ENCODE peak calls at places on chromosome 1, in ten cellular contexts. M is cerebellar cortex; D is posterior vena cava; Y is CD8-positive, alpha-beta memory T cell; U is putamen; I is GM13977; B is mesothelial cell of epicardium; P is ureter; E is NCI-H1694 treated with DMSO at 0.1 percent for 48 hours; S is mucosa of descending colon. J is an unnamed sample.

GRCh38 chr1:117570988-117571409 is 34.8 kb upstream of the TENT5C start:
- DNase-seq in M (no peak), D (no peak), Y (no peak), U (no peak), I (no peak), B (no peak), P (peak), E (no peak), S (peak), J (peak)

GRCh38 chr1:192544983-192545393 is 30.6 kb upstream of the RGS1 start:
- DNase-seq in M (peak), D (no peak), Y (peak), U (no peak), I (no peak), B (no peak), P (no peak), E (no peak), S (no peak), J (no peak)

GRCh38 chr1:223788746-223789415 is 56.9 kb downstream of the TP53BP2 start:
- DNase-seq in M (no peak), D (no peak), Y (no peak), U (no peak), I (no peak), B (no peak), P (no peak), E (no peak), S (no peak), J (no peak)

GRCh38 chr1:244322791-244323521 is 128.8 kb downstream of the ADSS2 start:
- DNase-seq in M (peak), D (no peak), Y (peak), U (no peak), I (no peak), B (no peak), P (peak), E (no peak), S (peak), J (no peak)

GRCh38 chr1:34176830-34177613 is at the start of gene C1orf94:
- DNase-seq in M (no peak), D (no peak), Y (no peak), U (peak), I (no peak), B (no peak), P (no peak), E (no peak), S (no peak), J (no peak)

GRCh38 chr1:1063945-1064831 is 9.9 kb downstream of the RNF223 start:
- DNase-seq in M (no peak), D (no peak), Y (peak), U (no peak), I (peak), B (no peak), P (peak), E (no peak), S (peak), J (no peak)

GRCh38 chr1:21638531-21639341 is 30.4 kb downstream of the RAP1GAP start:
- DNase-seq in M (no peak), D (no peak), Y (no peak), U (peak), I (no peak), B (no peak), P (peak), E (no peak), S (no peak), J (no peak)

GRCh38 chr1:113660053-113660452 is 99.2 kb downstream of the PHTF1 start:
- DNase-seq in M (no peak), D (no peak), Y (no peak), U (peak), I (no peak), B (no peak), P (no peak), E (no peak), S (no peak), J (no peak)

GRCh38 chr1:186502087-186502486 is 41.2 kb upstream of the PDC start:
- DNase-seq in M (no peak), D (no peak), Y (no peak), U (no peak), I (no peak), B (no peak), P (no peak), E (no peak), S (no peak), J (no peak)

GRCh38 chr1:228869312-228869824 is 134.1 kb downstream of the RHOU start:
- DNase-seq in M (no peak), D (no peak), Y (no peak), U (no peak), I (no peak), B (no peak), P (no peak), E (no peak), S (no peak), J (no peak)

GRCh38 chr1:106063510-106063909 is 993.0 kb upstream of the PRMT6 start:
- DNase-seq in M (no peak), D (no peak), Y (no peak), U (no peak), I (no peak), B (no peak), P (no peak), E (no peak), S (no peak), J (no peak)

GRCh38 chr1:29684141-29684540 is 447.8 kb downstream of the PTPRU start:
- DNase-seq in M (no peak), D (no peak), Y (no peak), U (no peak), I (no peak), B (no peak), P (no peak), E (no peak), S (no peak), J (peak)

GRCh38 chr1:23718482-23718881 is 24.8 kb upstream of the ELOA start:
- DNase-seq in M (peak), D (no peak), Y (no peak), U (no peak), I (no peak), B (no peak), P (no peak), E (peak), S (no peak), J (no peak)

GRCh38 chr1:12435639-12436344 is 182.2 kb downstream of the DHRS3 start:
- DNase-seq in M (no peak), D (no peak), Y (no peak), U (no peak), I (peak), B (no peak), P (no peak), E (no peak), S (no peak), J (no peak)

GRCh38 chr1:6131561-6131960 is 48.6 kb downstream of the CHD5 start:
- DNase-seq in M (no peak), D (peak), Y (no peak), U (no peak), I (no peak), B (no peak), P (no peak), E (no peak), S (no peak), J (no peak)

GRCh38 chr1:163589735-163590134 is 268.0 kb downstream of the NUF2 start:
- DNase-seq in M (no peak), D (no peak), Y (no peak), U (no peak), I (no peak), B (no peak), P (no peak), E (no peak), S (no peak), J (no peak)

GRCh38 chr1:19418503-19418971 is 66.8 kb downstream of the CAPZB start:
- DNase-seq in M (no peak), D (no peak), Y (no peak), U (no peak), I (no peak), B (no peak), P (no peak), E (no peak), S (no peak), J (no peak)

GRCh38 chr1:190792873-190793272 is 315.2 kb upstream of the BRINP3 start:
- DNase-seq in M (no peak), D (peak), Y (no peak), U (no peak), I (no peak), B (no peak), P (no peak), E (no peak), S (no peak), J (no peak)

GRCh38 chr1:22665752-22666151 is 12.7 kb downstream of the C1QB start:
- DNase-seq in M (peak), D (no peak), Y (no peak), U (no peak), I (no peak), B (no peak), P (no peak), E (peak), S (peak), J (no peak)

GRCh38 chr1:217910791-217911320 is 279.7 kb downstream of the SPATA17 start:
- DNase-seq in M (no peak), D (no peak), Y (no peak), U (no peak), I (no peak), B (no peak), P (no peak), E (no peak), S (no peak), J (no peak)

GRCh38 chr1:191096405-191096804 is 618.7 kb upstream of the BRINP3 start:
- DNase-seq in M (no peak), D (no peak), Y (no peak), U (no peak), I (no peak), B (no peak), P (no peak), E (no peak), S (no peak), J (no peak)

GRCh38 chr1:12438349-12438924 is 179.6 kb downstream of the DHRS3 start:
- DNase-seq in M (no peak), D (no peak), Y (peak), U (no peak), I (peak), B (no peak), P (no peak), E (no peak), S (no peak), J (no peak)

GRCh38 chr1:245585252-245585959 is 430.6 kb downstream of the KIF26B start:
- DNase-seq in M (no peak), D (no peak), Y (no peak), U (no peak), I (no peak), B (no peak), P (no peak), E (no peak), S (no peak), J (no peak)

GRCh38 chr1:233909195-233909594 is 4.7 kb downstream of the SLC35F3 start:
- DNase-seq in M (peak), D (no peak), Y (no peak), U (no peak), I (no peak), B (no peak), P (no peak), E (no peak), S (no peak), J (no peak)

GRCh38 chr1:247204177-247204647 is 32.4 kb upstream of the ZNF124 start:
- DNase-seq in M (peak), D (no peak), Y (no peak), U (no peak), I (no peak), B (no peak), P (no peak), E (no peak), S (no peak), J (no peak)

GRCh38 chr1:184893695-184894094 is 80.6 kb downstream of the NIBAN1 start:
- DNase-seq in M (no peak), D (no peak), Y (no peak), U (no peak), I (no peak), B (no peak), P (no peak), E (no peak), S (no peak), J (no peak)

GRCh38 chr1:91763252-91763651 is 122.7 kb downstream of the TGFBR3 start:
- DNase-seq in M (no peak), D (no peak), Y (no peak), U (no peak), I (no peak), B (no peak), P (no peak), E (no peak), S (no peak), J (no peak)

GRCh38 chr1:209854196-209854595 is 26.4 kb downstream of the UTP25 start:
- DNase-seq in M (peak), D (no peak), Y (no peak), U (no peak), I (no peak), B (no peak), P (no peak), E (peak), S (no peak), J (no peak)

GRCh38 chr1:56255516-56256181 is 323.7 kb downstream of the PLPP3 start:
- DNase-seq in M (peak), D (peak), Y (no peak), U (no peak), I (no peak), B (no peak), P (peak), E (no peak), S (peak), J (no peak)

GRCh38 chr1:4002061-4002521 is 102.0 kb upstream of the C1orf174 start:
- DNase-seq in M (no peak), D (peak), Y (no peak), U (no peak), I (no peak), B (no peak), P (no peak), E (no peak), S (no peak), J (peak)

GRCh38 chr1:19606817-19607706 is 37.0 kb upstream of the NBL1 start:
- DNase-seq in M (no peak), D (no peak), Y (peak), U (no peak), I (no peak), B (no peak), P (no peak), E (no peak), S (no peak), J (no peak)

GRCh38 chr1:9420835-9421532 is 118.3 kb upstream of the SLC25A33 start:
- DNase-seq in M (no peak), D (no peak), Y (no peak), U (no peak), I (no peak), B (no peak), P (no peak), E (no peak), S (no peak), J (no peak)

GRCh38 chr1:30695481-30695880 is 27.9 kb downstream of the MATN1 start:
- DNase-seq in M (no peak), D (peak), Y (no peak), U (no peak), I (no peak), B (no peak), P (no peak), E (no peak), S (no peak), J (peak)

GRCh38 chr1:22903113-22903512 is 69.6 kb downstream of the LACTBL1 start:
- DNase-seq in M (no peak), D (no peak), Y (no peak), U (no peak), I (no peak), B (no peak), P (no peak), E (no peak), S (no peak), J (no peak)

GRCh38 chr1:111789666-111790316 is 34.1 kb downstream of the DDX20 start:
- DNase-seq in M (peak), D (no peak), Y (no peak), U (no peak), I (no peak), B (no peak), P (no peak), E (peak), S (no peak), J (no peak)

GRCh38 chr1:43688594-43689000 is 18.7 kb upstream of the ST3GAL3 start:
- DNase-seq in M (no peak), D (no peak), Y (no peak), U (no peak), I (no peak), B (no peak), P (no peak), E (no peak), S (no peak), J (no peak)

GRCh38 chr1:21261551-21262281 is 28.5 kb downstream of the ECE1 start:
- DNase-seq in M (no peak), D (peak), Y (no peak), U (no peak), I (peak), B (no peak), P (peak), E (no peak), S (peak), J (no peak)